ENCODE peak calls at places on chromosome 18, in eight cellular contexts. K, Y, C, U, W, G, A and P are unnamed samples.

GRCh38 chr18:70308555-70309294 is 19.9 kb downstream of the SOCS6 start:
- DNase-seq in K (no peak), Y (no peak), C (no peak), U (no peak), W (no peak), G (no peak), A (no peak), P (no peak)

GRCh38 chr18:73270919-73271318 is 403.1 kb upstream of the NETO1 start:
- DNase-seq in K (no peak), Y (no peak), C (no peak), U (peak; percentile 45), W (no peak), G (no peak), A (no peak), P (no peak)

GRCh38 chr18:80046011-80046410 is 11.8 kb downstream of the RBFA start:
- DNase-seq in K (no peak), Y (no peak), C (no peak), U (no peak), W (no peak), G (no peak), A (no peak), P (no peak)

GRCh38 chr18:56066524-56067215 is 478.7 kb upstream of the TCF4 start:
- DNase-seq in K (no peak), Y (no peak), C (no peak), U (no peak), W (no peak), G (no peak), A (no peak), P (no peak)

GRCh38 chr18:75574197-75574596 is 146.7 kb upstream of the SMIM21 start:
- DNase-seq in K (no peak), Y (no peak), C (no peak), U (no peak), W (no peak), G (no peak), A (no peak), P (no peak)

GRCh38 chr18:50973367-50974126 is 5.7 kb downstream of the ELAC1 start:
- DNase-seq in K (peak; percentile 57), Y (no peak), C (no peak), U (no peak), W (peak; percentile 88), G (no peak), A (no peak), P (no peak)

GRCh38 chr18:2898131-2898640 is 51.4 kb downstream of the EMILIN2 start:
- DNase-seq in K (peak; percentile 40), Y (peak; percentile 68), C (no peak), U (no peak), W (peak; percentile 85), G (no peak), A (no peak), P (no peak)

GRCh38 chr18:23307567-23308295 is 145.4 kb upstream of the RIOK3 start:
- DNase-seq in K (peak; percentile 48), Y (no peak), C (no peak), U (no peak), W (peak; percentile 94), G (no peak), A (no peak), P (no peak)

GRCh38 chr18:24270937-24271380 is 126.7 kb downstream of the OSBPL1A start:
- DNase-seq in K (peak; percentile 68), Y (no peak), C (no peak), U (no peak), W (peak; percentile 63), G (no peak), A (no peak), P (peak; percentile 31)

GRCh38 chr18:13558132-13558531 is 168.2 kb downstream of the FAM210A start:
- DNase-seq in K (peak; percentile 41), Y (no peak), C (peak; percentile 11), U (peak; percentile 72), W (peak; percentile 33), G (no peak), A (no peak), P (no peak)

GRCh38 chr18:24878289-24878688 is 417.9 kb downstream of the HRH4 start:
- DNase-seq in K (peak; percentile 35), Y (no peak), C (no peak), U (peak; percentile 56), W (peak; percentile 20), G (no peak), A (no peak), P (no peak)